ENCODE peak calls at places on chromosomes 7 and 10, in five cellular contexts. S is MCF 10A, Y is right lobe of liver, E is keratinocyte, O is AG04449. B is an unnamed sample.

GRCh38 chr10:31646519-31646918 is 282.1 kb downstream of the ARHGAP12 start:
- DNase-seq in S (peak), Y (no peak), E (no peak), O (no peak), B (no peak)

GRCh38 chr10:122085423-122085911 is 96.5 kb downstream of the TACC2 start:
- DNase-seq in S (peak), Y (no peak), E (peak), O (no peak), B (no peak)

GRCh38 chr7:132251327-132251659 is 325.0 kb downstream of the PLXNA4 start:
- DNase-seq in S (peak), Y (no peak), E (no peak), O (no peak), B (peak)

GRCh38 chr10:1049425-1049958 is 573 bp upstream of the IDI1 start:
- DNase-seq in S (no peak), Y (no peak), E (no peak), O (no peak), B (no peak)

GRCh38 chr7:5211730-5212482 is 21.9 kb downstream of the WIPI2 start:
- DNase-seq in S (no peak), Y (no peak), E (no peak), O (no peak), B (no peak)

GRCh38 chr7:64618785-64619456 is 47.0 kb upstream of the ZNF107 start:
- DNase-seq in S (peak), Y (no peak), E (no peak), O (no peak), B (peak)

GRCh38 chr7:46571996-46572395 is 650.9 kb upstream of the IGFBP3 start:
- DNase-seq in S (no peak), Y (no peak), E (no peak), O (no peak), B (no peak)

GRCh38 chr7:43933902-43934560 is 7.8 kb downstream of the UBE2D4 start:
- DNase-seq in S (peak), Y (no peak), E (no peak), O (no peak), B (no peak)

GRCh38 chr10:133123050-133123745 is 35.5 kb downstream of the ADGRA1 start:
- DNase-seq in S (no peak), Y (no peak), E (no peak), O (no peak), B (no peak)

GRCh38 chr10:27745719-27746363 is at the start of gene MKX:
- DNase-seq in S (no peak), Y (no peak), E (no peak), O (no peak), B (no peak)

GRCh38 chr10:37476285-37476684 is 350.9 kb downstream of the ANKRD30A start:
- DNase-seq in S (no peak), Y (no peak), E (no peak), O (no peak), B (no peak)

GRCh38 chr7:80876894-80877414 is 41.9 kb downstream of the SEMA3C start:
- DNase-seq in S (no peak), Y (no peak), E (no peak), O (no peak), B (no peak)

GRCh38 chr7:2707481-2707880 is 19.5 kb downstream of the AMZ1 start:
- DNase-seq in S (no peak), Y (no peak), E (no peak), O (no peak), B (no peak)

GRCh38 chr7:151795168-151795754 is 81.7 kb downstream of the PRKAG2 start:
- DNase-seq in S (peak), Y (no peak), E (no peak), O (no peak), B (no peak)

GRCh38 chr7:137538361-137538762 is 194.8 kb upstream of the PTN start:
- DNase-seq in S (peak), Y (no peak), E (no peak), O (peak), B (no peak)

GRCh38 chr10:93711891-93712290 is 9.5 kb upstream of the FRA10AC1 start:
- DNase-seq in S (no peak), Y (no peak), E (no peak), O (no peak), B (no peak)

GRCh38 chr10:15856328-15857000 is 3.8 kb downstream of the MINDY3 start:
- DNase-seq in S (no peak), Y (no peak), E (no peak), O (no peak), B (no peak)

GRCh38 chr10:93462881-93463280 is 19.3 kb downstream of the MYOF start:
- DNase-seq in S (peak), Y (no peak), E (no peak), O (no peak), B (no peak)

GRCh38 chr10:82680688-82681087 is 805.7 kb downstream of the NRG3 start:
- DNase-seq in S (no peak), Y (no peak), E (no peak), O (no peak), B (no peak)

GRCh38 chr7:101733713-101734475 is 83.5 kb upstream of the CUX1 start:
- DNase-seq in S (peak), Y (peak), E (no peak), O (no peak), B (peak)

GRCh38 chr7:142809671-142810070 is 38.9 kb downstream of the PRSS2 start:
- DNase-seq in S (no peak), Y (no peak), E (no peak), O (no peak), B (no peak)

GRCh38 chr10:116836902-116837513 is 12.3 kb upstream of the ENO4 start:
- DNase-seq in S (no peak), Y (no peak), E (no peak), O (no peak), B (no peak)

GRCh38 chr10:60384708-60385398 is 4.8 kb downstream of the ANK3 start:
- DNase-seq in S (peak), Y (no peak), E (peak), O (peak), B (peak)

GRCh38 chr7:78377532-78377931 is 579.0 kb downstream of the PHTF2 start:
- DNase-seq in S (no peak), Y (no peak), E (no peak), O (no peak), B (no peak)

GRCh38 chr10:66783296-66783695 is 142.5 kb upstream of the LRRTM3 start:
- DNase-seq in S (no peak), Y (no peak), E (no peak), O (no peak), B (peak)

GRCh38 chr7:151085329-151085690 is 965 bp upstream of the AGAP3 start:
- DNase-seq in S (no peak), Y (no peak), E (no peak), O (no peak), B (no peak)

GRCh38 chr7:50389961-50390360 is 60.2 kb downstream of the FIGNL1 start:
- DNase-seq in S (no peak), Y (no peak), E (no peak), O (no peak), B (no peak)

GRCh38 chr10:67241435-67241834 is 315.6 kb downstream of the LRRTM3 start:
- DNase-seq in S (no peak), Y (no peak), E (no peak), O (no peak), B (no peak)

GRCh38 chr7:129009437-129009836 is 45.5 kb downstream of the TNPO3 start:
- DNase-seq in S (no peak), Y (no peak), E (no peak), O (no peak), B (no peak)

GRCh38 chr7:77416621-77417371 is 647 bp upstream of the GSAP start:
- DNase-seq in S (no peak), Y (no peak), E (no peak), O (no peak), B (no peak)

GRCh38 chr10:20327954-20328353 is 511.7 kb downstream of the PLXDC2 start:
- DNase-seq in S (no peak), Y (no peak), E (no peak), O (no peak), B (no peak)

GRCh38 chr10:13276749-13277394 is 23.0 kb downstream of the PHYH start:
- DNase-seq in S (no peak), Y (no peak), E (no peak), O (no peak), B (no peak)
- TF ChIP-seq CTCF in S (no peak), Y (peak), E (no peak), O (no peak), B (peak)

DNA sequence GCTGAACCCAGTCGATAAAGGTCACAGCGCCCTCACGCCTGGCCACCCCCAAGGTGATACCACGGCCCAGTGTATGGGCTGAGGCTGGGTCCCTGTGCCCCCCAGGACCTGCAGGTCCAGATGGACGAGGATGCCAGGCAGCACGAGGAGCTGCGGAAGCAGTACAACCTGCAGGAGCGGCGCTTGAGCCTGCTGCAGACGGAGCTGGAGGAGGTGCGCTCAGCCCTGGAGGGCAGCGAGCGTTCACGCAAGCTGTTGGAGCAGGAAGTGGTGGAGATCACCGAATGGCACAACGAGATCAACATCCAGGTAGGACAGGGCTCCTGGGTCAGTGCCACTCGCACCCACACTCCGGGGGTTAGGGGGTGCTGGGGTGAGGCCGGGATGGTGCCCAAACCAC is 24.2 kb upstream of the ARPC1A start:
- DNase-seq in S (no peak), Y (no peak), E (no peak), O (no peak), B (no peak)
- TF ChIP-seq CTCF in S (no peak), Y (no peak), E (no peak), O (no peak), B (no peak)

GRCh38 chr7:24724451-24725190 is 32.6 kb downstream of the GSDME start:
- DNase-seq in S (no peak), Y (no peak), E (no peak), O (no peak), B (no peak)

GRCh38 chr7:24723178-24723530 is 34.1 kb downstream of the GSDME start:
- DNase-seq in S (no peak), Y (no peak), E (no peak), O (no peak), B (no peak)

GRCh38 chr7:24720283-24720682 is 37.0 kb downstream of the GSDME start:
- DNase-seq in S (no peak), Y (no peak), E (no peak), O (no peak), B (no peak)

GRCh38 chr7:24721378-24722030 is 35.8 kb downstream of the GSDME start:
- DNase-seq in S (peak), Y (no peak), E (peak), O (no peak), B (no peak)

DNA sequence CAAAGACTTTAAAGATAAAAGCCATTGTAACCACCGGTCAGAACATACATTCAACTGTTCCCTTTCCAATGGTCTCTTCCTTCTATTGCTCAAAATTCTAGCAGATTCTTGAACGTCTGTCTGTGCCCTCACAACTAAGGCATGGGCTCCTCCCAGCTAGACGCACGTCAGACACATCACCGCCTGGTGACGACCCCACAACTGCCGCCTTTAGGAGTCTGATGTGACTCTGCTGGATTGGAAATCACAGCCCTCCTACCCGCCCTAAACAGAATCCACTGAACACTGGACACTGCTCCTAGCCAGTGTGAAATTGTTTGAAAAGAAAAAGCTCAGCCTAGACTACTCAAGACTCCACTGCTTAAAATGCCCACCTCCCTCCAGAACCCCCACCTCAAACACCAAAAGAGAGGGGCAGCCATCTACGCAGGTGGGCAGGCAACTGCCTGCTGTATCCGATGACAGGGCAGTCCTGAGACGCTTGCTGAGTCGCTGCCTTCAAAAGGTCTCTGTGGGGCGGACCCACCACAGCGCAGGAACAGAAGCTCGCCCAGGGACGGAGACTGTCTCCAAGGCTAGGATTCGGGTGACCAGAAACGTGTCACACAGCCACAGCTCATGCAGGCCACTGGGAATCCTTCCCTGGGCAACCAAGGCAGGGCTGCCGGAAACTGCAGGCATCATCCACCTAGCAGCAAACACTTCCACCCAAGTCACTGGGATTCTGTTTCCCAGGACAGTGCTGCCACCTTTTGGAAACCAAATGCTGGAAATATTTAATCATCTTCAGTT is 34.7 kb downstream of the GSDME start:
- DNase-seq in S (peak), Y (no peak), E (no peak), O (no peak), B (no peak)
- TF ChIP-seq CTCF in S (no peak), Y (no peak), E (peak), O (peak), B (peak)

DNA sequence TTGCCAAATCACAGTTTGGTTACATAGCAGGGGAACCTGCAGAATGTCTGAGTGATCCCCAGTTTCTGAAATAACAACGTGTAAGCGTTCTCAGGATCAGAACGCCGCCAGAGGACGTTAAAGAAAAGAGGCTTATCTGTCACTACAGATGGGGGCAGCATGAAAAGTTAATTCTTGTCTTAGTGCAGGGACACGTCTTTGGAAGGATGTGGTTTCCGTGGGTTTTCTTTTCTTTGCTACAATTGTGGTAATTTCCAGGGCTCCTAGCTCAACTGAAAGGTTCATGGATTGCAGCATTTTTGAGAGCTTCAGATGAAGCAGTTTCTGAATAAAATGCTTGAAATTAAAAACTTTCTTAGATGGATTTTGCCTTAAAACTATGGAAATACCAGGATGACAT is 106.6 kb downstream of the PRKCQ start:
- DNase-seq in S (no peak), Y (no peak), E (no peak), O (no peak), B (no peak)
- TF ChIP-seq CTCF in S (no peak), Y (no peak), E (no peak), O (no peak), B (no peak)

GRCh38 chr10:58299580-58299979 is 30.6 kb downstream of the CISD1 start:
- DNase-seq in S (peak), Y (peak), E (no peak), O (no peak), B (no peak)

GRCh38 chr10:58291538-58292174 is 22.7 kb downstream of the CISD1 start:
- DNase-seq in S (peak), Y (no peak), E (no peak), O (no peak), B (no peak)

DNA sequence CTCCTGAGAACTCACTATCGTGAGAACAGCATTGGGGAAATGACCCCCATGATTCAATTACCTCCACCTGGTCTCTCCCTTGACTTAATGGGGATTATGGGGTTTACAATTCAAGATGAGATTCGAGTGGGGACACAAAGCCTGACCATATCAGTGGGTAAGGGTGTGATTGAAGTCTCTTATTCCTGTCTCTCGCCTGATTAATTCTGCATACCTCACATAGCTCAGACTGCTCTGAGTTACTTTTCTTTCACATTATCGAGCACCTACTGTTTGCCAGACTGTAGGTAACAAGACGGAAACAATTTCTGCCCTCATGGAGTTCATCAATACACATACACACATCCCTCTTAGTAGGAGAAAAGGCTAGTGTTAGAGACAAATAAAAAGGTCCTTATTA is 25.0 kb downstream of the CISD1 start:
- DNase-seq in S (no peak), Y (no peak), E (no peak), O (no peak), B (no peak)
- TF ChIP-seq CTCF in S (no peak), Y (no peak), E (no peak), O (no peak), B (no peak)

GRCh38 chr10:84665883-84666463 is 337.6 kb downstream of the CCSER2 start:
- DNase-seq in S (peak), Y (peak), E (no peak), O (no peak), B (no peak)
- TF ChIP-seq CTCF in S (peak), Y (peak), E (peak), O (no peak), B (no peak)

DNA sequence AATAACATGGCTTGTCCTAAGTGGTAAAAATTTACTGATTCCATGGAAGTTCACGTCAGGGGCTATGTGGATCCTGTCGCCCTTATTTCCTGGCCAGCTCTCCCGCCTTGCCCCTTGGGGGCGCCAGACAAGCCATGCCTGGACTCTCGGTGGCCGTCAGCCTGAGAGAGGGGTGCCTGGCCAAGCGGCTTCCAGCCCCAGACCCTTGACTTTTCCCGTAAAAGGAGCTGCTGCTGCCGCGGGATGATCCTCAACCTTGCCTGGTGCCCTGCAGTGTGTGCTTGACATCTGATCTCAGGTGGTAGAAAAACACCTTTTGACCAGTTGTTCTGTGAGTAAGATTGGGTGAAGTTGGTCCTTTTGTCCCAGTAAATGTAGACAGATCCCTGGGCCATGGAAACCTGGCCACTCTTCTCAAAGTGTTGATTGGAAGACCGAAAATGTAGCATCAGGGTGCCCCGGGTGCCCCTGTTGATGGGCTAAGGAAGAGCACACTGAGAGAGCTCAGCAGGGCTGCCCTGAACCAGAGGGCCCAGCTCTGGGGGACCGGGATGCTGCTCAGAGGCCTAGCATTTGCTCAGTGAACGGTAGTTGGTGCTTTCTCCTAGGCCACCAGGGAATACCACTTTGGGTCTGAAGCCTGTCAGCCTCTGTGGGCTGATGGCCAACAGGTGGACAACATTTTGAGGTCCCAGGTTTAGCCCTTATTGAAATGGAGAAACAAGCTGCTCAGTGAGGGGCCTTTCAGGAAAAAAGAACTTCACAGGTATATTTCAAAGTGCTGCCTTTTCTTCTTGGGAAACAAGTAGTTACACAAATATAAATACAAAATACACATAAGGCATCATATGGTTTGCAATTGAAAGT is 162.5 kb downstream of the LRMDA start:
- DNase-seq in S (no peak), Y (no peak), E (no peak), O (no peak), B (no peak)
- TF ChIP-seq CTCF in S (no peak), Y (peak), E (no peak), O (no peak), B (peak)

GRCh38 chr10:71548494-71548846 is 151.8 kb downstream of the CDH23 start:
- DNase-seq in S (peak), Y (no peak), E (no peak), O (no peak), B (no peak)
- TF ChIP-seq CTCF in S (peak), Y (no peak), E (peak), O (peak), B (peak)

GRCh38 chr10:44312401-44312800 is 72.5 kb downstream of the CXCL12 start:
- DNase-seq in S (no peak), Y (no peak), E (no peak), O (no peak), B (no peak)
- TF ChIP-seq CTCF in S (no peak), Y (no peak), E (no peak), O (no peak), B (no peak)